ENCODE peak calls at places on chromosomes 11 and 22, in seven cellular contexts. U is iPS DF 19.7; L is activated CD8-positive, alpha-beta memory T cell treated with anti-CD3 and anti-CD28 coated beads for 24 hours; B is activated T-cell treated with anti-CD3 and anti-CD28 coated beads, Interleukin-2, amount 50 U/mL, for 72 hours; P is mesothelial cell of epicardium; F is NCI-H1930; C is HT1080. S is an unnamed sample.

GRCh38 chr11:59291228-59291627 is 67.5 kb upstream of the OR5AN1 start:
- DNase-seq in U (no peak), L (no peak), B (no peak), P (no peak), F (no peak), C (no peak), S (no peak)

GRCh38 chr11:134908583-134908982 is 496.5 kb upstream of the B3GAT1 start:
- DNase-seq in U (no peak), L (no peak), B (no peak), P (no peak), F (no peak), C (no peak), S (no peak)

GRCh38 chr11:63592975-63593395 is 21.2 kb downstream of the PLAAT3 start:
- DNase-seq in U (no peak), L (no peak), B (no peak), P (no peak), F (no peak), C (peak), S (peak)

GRCh38 chr22:48327721-48328120 is 1500.0 kb downstream of the BRD1 start:
- DNase-seq in U (no peak), L (no peak), B (no peak), P (no peak), F (no peak), C (no peak), S (no peak)

GRCh38 chr22:37753746-37754145 is 54.0 kb upstream of the GCAT start:
- DNase-seq in U (no peak), L (no peak), B (no peak), P (no peak), F (no peak), C (no peak), S (no peak)

GRCh38 chr22:49592780-49593501 is 234.7 kb downstream of the BRD1 start:
- DNase-seq in U (no peak), L (no peak), B (no peak), P (no peak), F (no peak), C (peak), S (no peak)

GRCh38 chr11:133966924-133967598 is 10.3 kb upstream of the IGSF9B start:
- DNase-seq in U (no peak), L (peak), B (peak), P (no peak), F (no peak), C (no peak), S (peak)

GRCh38 chr11:78331711-78332110 is 85.9 kb downstream of the GAB2 start:
- DNase-seq in U (no peak), L (no peak), B (no peak), P (no peak), F (no peak), C (no peak), S (no peak)

GRCh38 chr11:43458486-43458885 is 99.8 kb downstream of the TTC17 start:
- DNase-seq in U (no peak), L (no peak), B (no peak), P (no peak), F (no peak), C (no peak), S (no peak)

GRCh38 chr11:76696756-76697155 is 26.2 kb upstream of the LRRC32 start:
- DNase-seq in U (no peak), L (no peak), B (no peak), P (no peak), F (no peak), C (no peak), S (no peak)

GRCh38 chr11:117259417-117259816 is 26.9 kb downstream of the RNF214 start:
- DNase-seq in U (no peak), L (no peak), B (no peak), P (no peak), F (no peak), C (peak), S (no peak)

GRCh38 chr11:73141031-73141308 is 1.1 kb downstream of the FCHSD2 start:
- DNase-seq in U (no peak), L (no peak), B (peak), P (no peak), F (no peak), C (no peak), S (peak)

GRCh38 chr11:55106391-55106790 is 155.6 kb upstream of the TRIM48 start:
- DNase-seq in U (no peak), L (no peak), B (no peak), P (no peak), F (no peak), C (no peak), S (peak)

GRCh38 chr11:70420008-70420464 is 21.7 kb downstream of the CTTN start:
- DNase-seq in U (no peak), L (no peak), B (no peak), P (no peak), F (no peak), C (peak), S (no peak)

GRCh38 chr11:86672007-86672621 is at the start of gene ME3:
- DNase-seq in U (no peak), L (peak), B (peak), P (peak), F (peak), C (no peak), S (peak)

GRCh38 chr11:47330002-47330911 is 22.2 kb downstream of the MYBPC3 start:
- DNase-seq in U (no peak), L (no peak), B (no peak), P (no peak), F (no peak), C (peak), S (no peak)

GRCh38 chr11:115462004-115462541 is 42.1 kb downstream of the CADM1 start:
- DNase-seq in U (no peak), L (no peak), B (no peak), P (no peak), F (no peak), C (no peak), S (peak)

GRCh38 chr11:68924073-68924925 is 20.6 kb downstream of the IGHMBP2 start:
- DNase-seq in U (no peak), L (no peak), B (no peak), P (no peak), F (no peak), C (no peak), S (no peak)

GRCh38 chr11:71327156-71328085 is 75.0 kb upstream of the SHANK2 start:
- DNase-seq in U (no peak), L (no peak), B (no peak), P (no peak), F (no peak), C (no peak), S (no peak)

GRCh38 chr11:114025329-114025907 is 34.1 kb upstream of the ZBTB16 start:
- DNase-seq in U (no peak), L (no peak), B (no peak), P (no peak), F (no peak), C (no peak), S (no peak)

GRCh38 chr11:59582006-59582405 is 33.6 kb downstream of the OSBP start:
- DNase-seq in U (no peak), L (no peak), B (no peak), P (no peak), F (no peak), C (no peak), S (no peak)

GRCh38 chr22:30434775-30435315 is 9.3 kb downstream of the MTFP1 start:
- DNase-seq in U (no peak), L (no peak), B (peak), P (no peak), F (no peak), C (no peak), S (no peak)

GRCh38 chr22:48494256-48494967 is 1333.3 kb downstream of the BRD1 start:
- DNase-seq in U (no peak), L (no peak), B (no peak), P (no peak), F (no peak), C (no peak), S (no peak)

S was measured in DMS53.